ENCODE peak calls at places on chromosome 11, in five cellular contexts. One of them, this sample, is unnamed.

GRCh38 chr11:7513210-7514098 is at the start of gene PPFIBP2:
- DNase-seq in memory B cell: peak
- DNase-seq in GM10248: peak
- DNase-seq in ovary: peak
- DNase-seq in HEK293T: peak
- DNase-seq in this sample: peak

GRCh38 chr11:59678118-59678812 is 9.4 kb upstream of the PATL1 start:
- DNase-seq in memory B cell: no peak
- DNase-seq in GM10248: no peak
- DNase-seq in ovary: no peak
- DNase-seq in HEK293T: no peak
- DNase-seq in this sample: no peak

GRCh38 chr11:109547356-109548027 is 125.5 kb downstream of the C11orf87 start:
- DNase-seq in memory B cell: no peak
- DNase-seq in GM10248: no peak
- DNase-seq in ovary: no peak
- DNase-seq in HEK293T: no peak
- DNase-seq in this sample: no peak

GRCh38 chr11:67371199-67371548 is 2.2 kb downstream of the CLCF1 start:
- DNase-seq in memory B cell: no peak
- DNase-seq in GM10248: no peak
- DNase-seq in ovary: no peak
- DNase-seq in HEK293T: no peak
- DNase-seq in this sample: no peak

GRCh38 chr11:11073996-11074395 is 216.1 kb upstream of the ZBED5 start:
- DNase-seq in memory B cell: no peak
- DNase-seq in GM10248: no peak
- DNase-seq in ovary: no peak
- DNase-seq in HEK293T: no peak
- DNase-seq in this sample: no peak

GRCh38 chr11:70142171-70142875 is 60.8 kb upstream of the FADD start:
- DNase-seq in memory B cell: no peak
- DNase-seq in GM10248: no peak
- DNase-seq in ovary: no peak
- DNase-seq in HEK293T: no peak
- DNase-seq in this sample: no peak

GRCh38 chr11:2982214-2982613 is 9.9 kb downstream of the NAP1L4 start:
- DNase-seq in memory B cell: no peak
- DNase-seq in GM10248: no peak
- DNase-seq in ovary: no peak
- DNase-seq in HEK293T: no peak
- DNase-seq in this sample: no peak

GRCh38 chr11:86369668-86370067 is 5.0 kb upstream of the CCDC81 start:
- DNase-seq in memory B cell: no peak
- DNase-seq in GM10248: no peak
- DNase-seq in ovary: no peak
- DNase-seq in HEK293T: no peak
- DNase-seq in this sample: no peak

GRCh38 chr11:111910637-111911562 is 670 bp downstream of the CRYAB start:
- DNase-seq in memory B cell: no peak
- DNase-seq in GM10248: no peak
- DNase-seq in ovary: no peak
- DNase-seq in HEK293T: no peak
- DNase-seq in this sample: no peak

GRCh38 chr11:13486926-13487660 is 8.7 kb downstream of the PTH start:
- DNase-seq in memory B cell: peak
- DNase-seq in GM10248: no peak
- DNase-seq in ovary: no peak
- DNase-seq in HEK293T: no peak
- DNase-seq in this sample: no peak

GRCh38 chr11:60378359-60378758 is at the start of gene MS4A7:
- DNase-seq in memory B cell: peak
- DNase-seq in GM10248: peak
- DNase-seq in ovary: no peak
- DNase-seq in HEK293T: no peak
- DNase-seq in this sample: peak

GRCh38 chr11:16605971-16606783 is 132.3 kb upstream of the C11orf58 start:
- DNase-seq in memory B cell: peak
- DNase-seq in GM10248: peak
- DNase-seq in ovary: peak
- DNase-seq in HEK293T: peak
- DNase-seq in this sample: peak

GRCh38 chr11:19739872-19740271 is 27.2 kb downstream of the NAV2 start:
- DNase-seq in memory B cell: no peak
- DNase-seq in GM10248: no peak
- DNase-seq in ovary: no peak
- DNase-seq in HEK293T: peak
- DNase-seq in this sample: no peak

GRCh38 chr11:44138980-44139379 is 43.5 kb downstream of the EXT2 start:
- DNase-seq in memory B cell: no peak
- DNase-seq in GM10248: no peak
- DNase-seq in ovary: no peak
- DNase-seq in HEK293T: no peak
- DNase-seq in this sample: no peak

GRCh38 chr11:57318178-57318577 is 6.6 kb downstream of the TNKS1BP1 start:
- DNase-seq in memory B cell: no peak
- DNase-seq in GM10248: no peak
- DNase-seq in ovary: no peak
- DNase-seq in HEK293T: no peak
- DNase-seq in this sample: no peak

This sample was measured in GM18507.